ENCODE peak calls at places on chromosomes 13 and 19, in eight cellular contexts. H is Calu3; D is PC-3; J is epithelial cell of esophagus; Q is non-pigmented ciliary epithelial cell; M is esophagus muscularis mucosa; P is CD8-positive, alpha-beta memory T cell; C is NCI-H1092. I is an unnamed sample.

GRCh38 chr13:65854431-65854830 is 1375.7 kb downstream of the PCDH9 start:
- DNase-seq in Q (no peak), M (no peak), P (no peak), D (no peak), H (no peak), J (no peak), C (no peak), I (no peak)

GRCh38 chr13:41311607-41312500 is 787 bp downstream of the NAA16 start:
- DNase-seq in D (peak; percentile 35), H (peak; percentile 35), C (no peak), Q (no peak), M (no peak), J (peak; percentile 48), P (peak; percentile 62), I (peak; percentile 28)

GRCh38 chr19:2575734-2576481 is 100.0 kb downstream of the GADD45B start:
- DNase-seq in J (no peak), H (peak; percentile 28), C (no peak), M (peak; percentile 95), D (no peak), Q (no peak), P (no peak), I (no peak)

GRCh38 chr19:10503002-10503789 is at the start of gene KEAP1:
- DNase-seq in M (no peak), D (peak; percentile 35), J (peak; percentile 22), Q (no peak), H (peak; percentile 49), C (peak; percentile 31), P (no peak), I (no peak)

GRCh38 chr13:94607939-94608338 is 6.3 kb downstream of the GPR180 start:
- DNase-seq in Q (no peak), P (no peak), J (no peak), H (no peak), C (no peak), D (no peak), M (no peak), I (no peak)

GRCh38 chr13:34351134-34351533 is 533.2 kb downstream of the RFC3 start:
- DNase-seq in J (no peak), M (no peak), C (no peak), Q (no peak), D (no peak), H (no peak), P (no peak), I (no peak)

GRCh38 chr19:47699360-47699917 is 13.8 kb upstream of the EHD2 start:
- DNase-seq in M (no peak), H (peak; percentile 78), C (no peak), Q (no peak), P (no peak), D (peak; percentile 43), J (peak; percentile 45), I (no peak)

GRCh38 chr13:44259045-44260042 is 114.3 kb upstream of the SERP2 start:
- DNase-seq in H (peak; percentile 3), J (peak; percentile 42), M (no peak), C (no peak), D (peak; percentile 54), Q (no peak), P (peak; percentile 42), I (peak; percentile 74)

GRCh38 chr13:19181621-19182485 is at the start of gene TUBA3C:
- DNase-seq in C (no peak), J (no peak), P (no peak), D (no peak), H (no peak), Q (no peak), M (peak; percentile 79), I (no peak)

GRCh38 chr13:79533781-79534400 is 52.9 kb downstream of the NDFIP2 start:
- DNase-seq in J (no peak), D (no peak), H (no peak), M (no peak), Q (no peak), C (no peak), P (no peak), I (no peak)

GRCh38 chr19:50059045-50059444 is 33.2 kb downstream of the ZNF473 start:
- DNase-seq in M (no peak), P (no peak), Q (no peak), J (no peak), C (no peak), H (no peak), D (no peak), I (no peak)

GRCh38 chr19:11416346-11417052 is 2.6 kb downstream of the RGL3 start:
- DNase-seq in Q (no peak), C (no peak), M (no peak), J (no peak), H (no peak), D (no peak), P (no peak), I (no peak)

GRCh38 chr19:37953576-37954303 is 46.7 kb downstream of the SIPA1L3 start:
- DNase-seq in P (no peak), M (no peak), D (peak; percentile 19), Q (no peak), C (no peak), J (no peak), H (no peak), I (no peak)

GRCh38 chr13:72648513-72649065 is 78.8 kb downstream of the MZT1 start:
- DNase-seq in C (no peak), H (no peak), P (no peak), D (peak; percentile 6), M (no peak), J (peak; percentile 29), Q (no peak), I (no peak)

GRCh38 chr13:31503626-31504025 is 235.7 kb upstream of the RXFP2 start:
- DNase-seq in M (no peak), H (no peak), P (no peak), D (no peak), C (no peak), J (no peak), Q (no peak), I (no peak)

GRCh38 chr13:58461217-58461616 is 829.7 kb downstream of the PCDH17 start:
- DNase-seq in D (no peak), H (no peak), M (no peak), Q (no peak), J (no peak), C (no peak), P (no peak), I (no peak)

GRCh38 chr13:89457977-89458376 is 1786.8 kb downstream of the SLITRK5 start:
- DNase-seq in J (peak; percentile 95), H (no peak), Q (peak; percentile 57), C (no peak), P (no peak), M (no peak), D (peak; percentile 67), I (peak; percentile 94)

GRCh38 chr19:14478113-14478545 is 3.0 kb upstream of the PTGER1 start:
- DNase-seq in C (no peak), H (no peak), J (no peak), D (no peak), P (no peak), M (no peak), Q (no peak), I (no peak)

GRCh38 chr19:50555033-50555432 is 13.2 kb downstream of the LRRC4B start:
- DNase-seq in C (no peak), M (no peak), D (no peak), Q (no peak), H (no peak), J (no peak), P (no peak), I (no peak)

I was measured in bronchial epithelial cell.